ENCODE peak calls at places on chromosomes 2 and 18, in nine cellular contexts. J is spleen; M is endothelial cell; Q is HFFc6; F is MV-4-11; H is stimulated activated CD8-positive, alpha-beta memory T cell treated with anti-CD3 and anti-CD28 coated beads, Interleukin-12 subunit alpha, Interleukin-12 subunit beta, amount 100 ng/mL, for 1 hour; Z is HEK293T; G is Daoy; D is neural crest cell. S is an unnamed sample.

GRCh38 chr2:216339456-216340279 is 32.6 kb downstream of the MARCHF4 start:
- DNase-seq in D (peak), J (no peak), F (no peak), H (no peak), M (peak), Z (peak), G (peak), Q (peak), S (peak)

GRCh38 chr18:48072428-48073204 is 142.2 kb upstream of the SMAD2 start:
- DNase-seq in Q (no peak), M (peak), F (no peak), J (peak), D (no peak), Z (no peak), G (no peak), H (no peak), S (no peak)

GRCh38 chr2:101145406-101145805 is 5.8 kb downstream of the TBC1D8 start:
- DNase-seq in J (no peak), M (no peak), D (no peak), G (peak), F (no peak), H (no peak), Z (no peak), Q (no peak), S (no peak)

GRCh38 chr2:216776076-216776726 is 80.9 kb upstream of the IGFBP5 start:
- DNase-seq in Z (no peak), F (no peak), D (no peak), G (peak), M (no peak), J (no peak), Q (no peak), H (no peak), S (no peak)

GRCh38 chr2:130832296-130832940 is 4.3 kb upstream of the ARHGEF4 start:
- DNase-seq in F (no peak), H (no peak), M (no peak), D (no peak), Z (no peak), J (peak), Q (no peak), G (no peak), S (no peak)

GRCh38 chr18:77650799-77651385 is 401.2 kb downstream of the GALR1 start:
- DNase-seq in H (peak), M (peak), D (peak), Z (peak), J (peak), Q (no peak), F (peak), G (peak), S (peak)

GRCh38 chr18:77057043-77057442 is 75.5 kb downstream of the MBP start:
- DNase-seq in J (no peak), Z (no peak), H (no peak), Q (no peak), F (peak), M (no peak), D (no peak), G (no peak), S (no peak)

GRCh38 chr2:231399853-231400667 is 4.5 kb downstream of the B3GNT7 start:
- DNase-seq in M (no peak), Q (peak), Z (no peak), H (no peak), F (no peak), J (peak), D (no peak), G (peak), S (no peak)